ENCODE peak calls at places on chromosomes 6 and 20, in seven cellular contexts. F is mesothelial cell of epicardium, Q is fibroblast of villous mesenchyme, J is HCT116, P is AG09319, V is gastrocnemius medialis, U is GM20000. A is an unnamed sample.

GRCh38 chr6:154306696-154307095 is 49.9 kb downstream of the IPCEF1 start:
- DNase-seq in F (no peak), Q (no peak), J (no peak), P (no peak), V (no peak), U (no peak), A (no peak)

GRCh38 chr6:1104988-1105670 is 206.8 kb upstream of the FOXQ1 start:
- DNase-seq in F (no peak), Q (no peak), J (no peak), P (no peak), V (no peak), U (no peak), A (no peak)

GRCh38 chr6:111764238-111765182 is 108.7 kb downstream of the FYN start:
- DNase-seq in F (no peak), Q (no peak), J (no peak), P (no peak), V (peak; percentile 23), U (peak; percentile 70), A (peak; percentile 69)

GRCh38 chr20:5569021-5569420 is 181.2 kb upstream of the SHLD1 start:
- DNase-seq in F (no peak), Q (peak; percentile 63), J (peak; percentile 28), P (no peak), V (no peak), U (peak; percentile 26), A (no peak)

GRCh38 chr6:115969930-115970273 is 90.8 kb downstream of the FRK start:
- DNase-seq in F (no peak), Q (no peak), J (no peak), P (no peak), V (no peak), U (no peak), A (no peak)

GRCh38 chr6:148671085-148671484 is 75.7 kb upstream of the UST start:
- DNase-seq in F (no peak), Q (no peak), J (no peak), P (no peak), V (no peak), U (no peak), A (no peak)

GRCh38 chr6:154197176-154197850 is 158.3 kb downstream of the OPRM1 start:
- DNase-seq in F (no peak), Q (peak; percentile 41), J (no peak), P (peak; percentile 77), V (no peak), U (no peak), A (no peak)

GRCh38 chr6:151179321-151179720 is 60.4 kb upstream of the AKAP12 start:
- DNase-seq in F (no peak), Q (peak; percentile 68), J (no peak), P (peak; percentile 73), V (no peak), U (no peak), A (no peak)

GRCh38 chr6:155599571-155599970 is 143.9 kb upstream of the NOX3 start:
- DNase-seq in F (no peak), Q (no peak), J (no peak), P (no peak), V (no peak), U (no peak), A (no peak)

GRCh38 chr6:5025911-5026819 is 22.3 kb upstream of the RPP40 start:
- DNase-seq in F (peak; percentile 50), Q (peak; percentile 59), J (no peak), P (no peak), V (peak; percentile 40), U (no peak), A (no peak)

GRCh38 chr6:403659-404655 is 12.4 kb downstream of the IRF4 start:
- DNase-seq in F (no peak), Q (no peak), J (no peak), P (no peak), V (no peak), U (no peak), A (peak; percentile 24)

GRCh38 chr20:2688041-2688591 is 4.5 kb upstream of the EBF4 start:
- DNase-seq in F (peak; percentile 62), Q (peak; percentile 63), J (peak; percentile 15), P (no peak), V (no peak), U (peak; percentile 74), A (peak; percentile 68)

GRCh38 chr20:62820208-62820961 is 3.5 kb downstream of the COL9A3 start:
- DNase-seq in F (no peak), Q (no peak), J (no peak), P (no peak), V (no peak), U (no peak), A (no peak)

GRCh38 chr6:122476131-122476530 is 4.5 kb upstream of the SERINC1 start:
- DNase-seq in F (no peak), Q (peak; percentile 45), J (no peak), P (no peak), V (no peak), U (no peak), A (no peak)

GRCh38 chr20:57392512-57393271 is 1.5 kb downstream of the RBM38 start:
- DNase-seq in F (no peak), Q (no peak), J (no peak), P (no peak), V (peak; percentile 82), U (peak; percentile 56), A (peak; percentile 52)

GRCh38 chr6:109456710-109457595 is 1.4 kb upstream of the MICAL1 start:
- DNase-seq in F (no peak), Q (no peak), J (no peak), P (peak; percentile 62), V (peak; percentile 69), U (no peak), A (peak; percentile 18)

GRCh38 chr6:136846046-136846445 is 23.7 kb downstream of the PEX7 start:
- DNase-seq in F (no peak), Q (peak; percentile 79), J (peak; percentile 47), P (peak; percentile 23), V (no peak), U (peak; percentile 38), A (peak; percentile 37)

GRCh38 chr6:1575213-1576041 is 34.3 kb upstream of the FOXC1 start:
- DNase-seq in F (no peak), Q (peak; percentile 47), J (no peak), P (no peak), V (no peak), U (no peak), A (no peak)

GRCh38 chr6:93424303-93425064 is 5.1 kb upstream of the EPHA7 start:
- DNase-seq in F (no peak), Q (peak; percentile 10), J (no peak), P (no peak), V (no peak), U (no peak), A (no peak)

GRCh38 chr20:60477958-60478357 is 519.7 kb downstream of the CDH26 start:
- DNase-seq in F (no peak), Q (no peak), J (no peak), P (no peak), V (no peak), U (no peak), A (no peak)

GRCh38 chr20:63618291-63618980 is 8.5 kb downstream of the GMEB2 start:
- DNase-seq in F (no peak), Q (no peak), J (no peak), P (no peak), V (no peak), U (no peak), A (no peak)

GRCh38 chr6:152160346-152160745 is 352.9 kb downstream of the ESR1 start:
- DNase-seq in F (no peak), Q (no peak), J (no peak), P (no peak), V (no peak), U (peak; percentile 66), A (peak; percentile 60)

GRCh38 chr20:47055699-47056369 is 161.2 kb downstream of the EYA2 start:
- DNase-seq in F (no peak), Q (peak; percentile 44), J (no peak), P (peak; percentile 18), V (no peak), U (no peak), A (no peak)

DNA sequence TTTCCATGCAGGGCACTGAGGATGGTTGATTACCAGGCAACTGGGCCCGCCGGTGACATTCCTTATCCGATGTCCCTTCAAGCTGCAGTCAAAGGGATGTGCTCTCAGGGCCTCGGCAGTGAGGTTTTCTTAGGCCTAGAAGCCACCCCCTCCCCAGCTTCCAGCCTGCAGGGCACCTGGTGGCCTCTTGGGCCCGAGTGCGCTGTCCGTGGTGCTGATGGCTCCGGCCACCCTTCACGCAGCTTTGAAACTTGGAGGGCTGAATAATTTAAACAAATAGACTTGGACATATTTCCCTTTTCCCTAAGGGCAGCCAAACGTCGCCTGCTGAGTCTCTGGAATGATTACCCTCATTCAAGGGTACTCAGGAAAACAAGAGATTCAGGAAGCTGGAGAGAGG is 8.9 kb upstream of the MLN start:
- DNase-seq in F (peak; percentile 83), Q (peak; percentile 65), J (no peak), P (no peak), V (no peak), U (peak; percentile 70), A (peak; percentile 65)
- TF ChIP-seq CTCF in F (peak; percentile 17), Q (peak; percentile 56), J (peak; percentile 48), P (peak; percentile 30), V (no peak), U (no peak), A (no peak)

DNA sequence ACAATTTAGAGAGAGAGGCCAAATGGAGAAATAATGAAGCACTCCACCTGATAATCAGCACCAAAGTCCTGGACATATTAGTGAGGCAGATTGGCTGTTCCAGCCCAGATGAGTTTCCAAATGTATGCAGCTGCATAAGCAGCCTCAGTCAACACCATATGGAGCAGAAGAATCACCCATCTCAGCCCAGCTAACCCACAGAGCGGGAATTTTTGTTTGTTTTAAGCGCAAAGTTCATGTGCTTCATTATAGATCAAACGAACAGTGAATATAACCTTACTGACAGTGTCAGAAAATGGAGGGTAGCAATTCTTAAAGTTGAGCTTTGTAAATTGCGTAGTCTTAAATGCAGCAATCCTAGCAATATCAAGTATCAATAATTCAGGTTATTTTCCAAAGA is 234.0 kb upstream of the CEP162 start:
- DNase-seq in F (no peak), Q (no peak), J (no peak), P (no peak), V (no peak), U (no peak), A (no peak)
- TF ChIP-seq CTCF in F (no peak), Q (no peak), J (no peak), P (no peak), V (no peak), U (no peak), A (no peak)

DNA sequence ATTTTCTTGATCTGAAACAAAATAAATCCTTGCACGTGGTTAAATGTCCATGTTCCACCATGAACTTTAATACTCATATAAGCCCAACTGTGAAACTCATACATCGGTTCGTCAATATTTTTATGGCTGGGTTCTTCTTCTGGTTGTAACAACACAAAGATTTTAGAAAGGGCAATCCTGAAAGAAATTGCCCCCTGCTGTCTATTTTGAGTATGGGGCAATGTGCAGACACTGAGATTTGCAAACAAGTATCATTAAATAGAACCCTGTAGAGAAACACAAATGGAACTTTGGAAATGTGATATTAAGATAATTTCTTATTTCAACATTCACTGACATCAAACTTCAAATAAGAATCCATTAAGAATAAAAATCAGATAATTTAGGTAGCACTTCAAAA is 80.2 kb upstream of the PHACTR1 start:
- DNase-seq in F (no peak), Q (no peak), J (no peak), P (no peak), V (no peak), U (no peak), A (no peak)
- TF ChIP-seq CTCF in F (no peak), Q (no peak), J (peak; percentile 43), P (no peak), V (no peak), U (no peak), A (no peak)

GRCh38 chr6:7389451-7390217 is at the start of the genes CAGE1 and RIOK1:
- DNase-seq in F (peak; percentile 92), Q (peak; percentile 94), J (peak; percentile 91), P (peak; percentile 73), V (peak; percentile 92), U (peak; percentile 90), A (peak; percentile 95)
- TF ChIP-seq CTCF in F (no peak), Q (peak; percentile 16), J (no peak), P (no peak), V (no peak), U (no peak), A (no peak)

GRCh38 chr6:70956191-70956450 is 739 bp downstream of the B3GAT2 start:
- DNase-seq in F (no peak), Q (no peak), J (no peak), P (no peak), V (no peak), U (no peak), A (peak; percentile 13)
- TF ChIP-seq CTCF in F (peak; percentile 53), Q (no peak), J (no peak), P (no peak), V (no peak), U (no peak), A (no peak)